ENCODE peak calls at places on chromosome 20, in five cellular contexts. One of them, this sample, is unnamed.

GRCh38 chr20:50353289-50353961 is 156.8 kb upstream of the PTPN1 start:
- DNase-seq in pons: no peak
- DNase-seq in fibroblast of the conjunctiva: no peak
- DNase-seq in mesendoderm: no peak
- DNase-seq in T-cell: no peak
- DNase-seq in this sample: no peak

GRCh38 chr20:61874421-61875068 is 191.1 kb downstream of the TAF4 start:
- DNase-seq in pons: no peak
- DNase-seq in fibroblast of the conjunctiva: no peak
- DNase-seq in mesendoderm: peak
- DNase-seq in T-cell: no peak
- DNase-seq in this sample: no peak

GRCh38 chr20:8721098-8721497 is 347.8 kb upstream of the PLCB4 start:
- DNase-seq in pons: peak
- DNase-seq in fibroblast of the conjunctiva: peak
- DNase-seq in mesendoderm: peak
- DNase-seq in T-cell: no peak
- DNase-seq in this sample: peak

GRCh38 chr20:47980336-47981177 is 195.3 kb upstream of the SULF2 start:
- DNase-seq in pons: no peak
- DNase-seq in fibroblast of the conjunctiva: no peak
- DNase-seq in mesendoderm: no peak
- DNase-seq in T-cell: no peak
- DNase-seq in this sample: no peak

GRCh38 chr20:24746351-24746685 is 202.8 kb upstream of the CST7 start:
- DNase-seq in pons: no peak
- DNase-seq in fibroblast of the conjunctiva: no peak
- DNase-seq in mesendoderm: no peak
- DNase-seq in T-cell: no peak
- DNase-seq in this sample: no peak

GRCh38 chr20:60338556-60338955 is 380.3 kb downstream of the CDH26 start:
- DNase-seq in pons: no peak
- DNase-seq in fibroblast of the conjunctiva: no peak
- DNase-seq in mesendoderm: no peak
- DNase-seq in T-cell: no peak
- DNase-seq in this sample: no peak

GRCh38 chr20:35318502-35319157 is 26.4 kb upstream of the FAM83C start:
- DNase-seq in pons: no peak
- DNase-seq in fibroblast of the conjunctiva: no peak
- DNase-seq in mesendoderm: peak
- DNase-seq in T-cell: no peak
- DNase-seq in this sample: no peak

GRCh38 chr20:3420211-3420707 is 12.8 kb upstream of the DNAAF9 start:
- DNase-seq in pons: peak
- DNase-seq in fibroblast of the conjunctiva: peak
- DNase-seq in mesendoderm: no peak
- DNase-seq in T-cell: peak
- DNase-seq in this sample: no peak

GRCh38 chr20:1927217-1927616 is 32.0 kb downstream of the SIRPA start:
- DNase-seq in pons: peak
- DNase-seq in fibroblast of the conjunctiva: no peak
- DNase-seq in mesendoderm: no peak
- DNase-seq in T-cell: no peak
- DNase-seq in this sample: no peak

GRCh38 chr20:24100370-24101011 is 111.9 kb upstream of the GGTLC1 start:
- DNase-seq in pons: peak
- DNase-seq in fibroblast of the conjunctiva: peak
- DNase-seq in mesendoderm: peak
- DNase-seq in T-cell: peak
- DNase-seq in this sample: peak

GRCh38 chr20:13449868-13450441 is 188.8 kb downstream of the TASP1 start:
- DNase-seq in pons: no peak
- DNase-seq in fibroblast of the conjunctiva: no peak
- DNase-seq in mesendoderm: no peak
- DNase-seq in T-cell: no peak
- DNase-seq in this sample: no peak

GRCh38 chr20:10172998-10173655 is 45.5 kb upstream of the SNAP25 start:
- DNase-seq in pons: no peak
- DNase-seq in fibroblast of the conjunctiva: no peak
- DNase-seq in mesendoderm: no peak
- DNase-seq in T-cell: no peak
- DNase-seq in this sample: no peak

GRCh38 chr20:719816-720215 is 44.2 kb upstream of the SCRT2 start:
- DNase-seq in pons: no peak
- DNase-seq in fibroblast of the conjunctiva: no peak
- DNase-seq in mesendoderm: no peak
- DNase-seq in T-cell: no peak
- DNase-seq in this sample: no peak

GRCh38 chr20:9590189-9590588 is 75.8 kb downstream of the LAMP5 start:
- DNase-seq in pons: no peak
- DNase-seq in fibroblast of the conjunctiva: peak
- DNase-seq in mesendoderm: no peak
- DNase-seq in T-cell: no peak
- DNase-seq in this sample: no peak

GRCh38 chr20:16222859-16223411 is 350.3 kb downstream of the KIF16B start:
- DNase-seq in pons: no peak
- DNase-seq in fibroblast of the conjunctiva: no peak
- DNase-seq in mesendoderm: no peak
- DNase-seq in T-cell: no peak
- DNase-seq in this sample: no peak

GRCh38 chr20:36181934-36182603 is 27.5 kb downstream of the EPB41L1 start:
- DNase-seq in pons: no peak
- DNase-seq in fibroblast of the conjunctiva: no peak
- DNase-seq in mesendoderm: no peak
- DNase-seq in T-cell: no peak
- DNase-seq in this sample: no peak

GRCh38 chr20:4681971-4682370 is 39.7 kb upstream of the PRND start:
- DNase-seq in pons: no peak
- DNase-seq in fibroblast of the conjunctiva: no peak
- DNase-seq in mesendoderm: no peak
- DNase-seq in T-cell: no peak
- DNase-seq in this sample: no peak

GRCh38 chr20:54103067-54103761 is 32.8 kb upstream of the BCAS1 start:
- DNase-seq in pons: peak
- DNase-seq in fibroblast of the conjunctiva: peak
- DNase-seq in mesendoderm: peak
- DNase-seq in T-cell: peak
- DNase-seq in this sample: peak

GRCh38 chr20:49941456-49941855 is 5.3 kb downstream of the RNF114 start:
- DNase-seq in pons: no peak
- DNase-seq in fibroblast of the conjunctiva: no peak
- DNase-seq in mesendoderm: no peak
- DNase-seq in T-cell: no peak
- DNase-seq in this sample: no peak

GRCh38 chr20:20606881-20607280 is 105.6 kb downstream of the RALGAPA2 start:
- DNase-seq in pons: no peak
- DNase-seq in fibroblast of the conjunctiva: no peak
- DNase-seq in mesendoderm: no peak
- DNase-seq in T-cell: no peak
- DNase-seq in this sample: no peak

GRCh38 chr20:36440370-36441026 is 100.8 kb upstream of the MYL9 start:
- DNase-seq in pons: no peak
- DNase-seq in fibroblast of the conjunctiva: no peak
- DNase-seq in mesendoderm: no peak
- DNase-seq in T-cell: no peak
- DNase-seq in this sample: no peak

GRCh38 chr20:50580016-50580747 is 70.0 kb downstream of the PTPN1 start:
- DNase-seq in pons: no peak
- DNase-seq in fibroblast of the conjunctiva: peak
- DNase-seq in mesendoderm: peak
- DNase-seq in T-cell: peak
- DNase-seq in this sample: peak

GRCh38 chr20:49794336-49795124 is 18.1 kb upstream of the SLC9A8 start:
- DNase-seq in pons: no peak
- DNase-seq in fibroblast of the conjunctiva: no peak
- DNase-seq in mesendoderm: no peak
- DNase-seq in T-cell: no peak
- DNase-seq in this sample: no peak

GRCh38 chr20:35129647-35130069 is 17.5 kb downstream of the EDEM2 start:
- DNase-seq in pons: no peak
- DNase-seq in fibroblast of the conjunctiva: no peak
- DNase-seq in mesendoderm: no peak
- DNase-seq in T-cell: no peak
- DNase-seq in this sample: no peak

GRCh38 chr20:51127713-51128112 is 104.8 kb upstream of the KCNG1 start:
- DNase-seq in pons: no peak
- DNase-seq in fibroblast of the conjunctiva: no peak
- DNase-seq in mesendoderm: no peak
- DNase-seq in T-cell: no peak
- DNase-seq in this sample: no peak

GRCh38 chr20:12821249-12821648 is 187.5 kb upstream of the SPTLC3 start:
- DNase-seq in pons: no peak
- DNase-seq in fibroblast of the conjunctiva: no peak
- DNase-seq in mesendoderm: no peak
- DNase-seq in T-cell: no peak
- DNase-seq in this sample: no peak

GRCh38 chr20:45308078-45308778 is at the start of gene MATN4:
- DNase-seq in pons: no peak
- DNase-seq in fibroblast of the conjunctiva: no peak
- DNase-seq in mesendoderm: peak
- DNase-seq in T-cell: no peak
- DNase-seq in this sample: no peak

GRCh38 chr20:43799741-43800140 is 72.9 kb upstream of the GTSF1L start:
- DNase-seq in pons: no peak
- DNase-seq in fibroblast of the conjunctiva: no peak
- DNase-seq in mesendoderm: no peak
- DNase-seq in T-cell: no peak
- DNase-seq in this sample: no peak

GRCh38 chr20:58708246-58708931 is 15.8 kb downstream of the NPEPL1 start:
- DNase-seq in pons: no peak
- DNase-seq in fibroblast of the conjunctiva: no peak
- DNase-seq in mesendoderm: no peak
- DNase-seq in T-cell: no peak
- DNase-seq in this sample: no peak

GRCh38 chr20:8903655-8904605 is 165.0 kb upstream of the PLCB4 start:
- DNase-seq in pons: peak
- DNase-seq in fibroblast of the conjunctiva: no peak
- DNase-seq in mesendoderm: no peak
- DNase-seq in T-cell: no peak
- DNase-seq in this sample: no peak

GRCh38 chr20:61594198-61594597 is 342.1 kb downstream of the CDH4 start:
- DNase-seq in pons: no peak
- DNase-seq in fibroblast of the conjunctiva: no peak
- DNase-seq in mesendoderm: no peak
- DNase-seq in T-cell: no peak
- DNase-seq in this sample: no peak

GRCh38 chr20:24981750-24982149 is 10.8 kb downstream of the APMAP start:
- DNase-seq in pons: peak
- DNase-seq in fibroblast of the conjunctiva: no peak
- DNase-seq in mesendoderm: no peak
- DNase-seq in T-cell: no peak
- DNase-seq in this sample: no peak

GRCh38 chr20:13510837-13511488 is 127.8 kb downstream of the TASP1 start:
- DNase-seq in pons: no peak
- DNase-seq in fibroblast of the conjunctiva: peak
- DNase-seq in mesendoderm: no peak
- DNase-seq in T-cell: no peak
- DNase-seq in this sample: no peak

GRCh38 chr20:41151134-41151869 is 14.0 kb downstream of the PLCG1 start:
- DNase-seq in pons: no peak
- DNase-seq in fibroblast of the conjunctiva: no peak
- DNase-seq in mesendoderm: no peak
- DNase-seq in T-cell: no peak
- DNase-seq in this sample: no peak

GRCh38 chr20:23305098-23305497 is 45.5 kb upstream of the NXT1 start:
- DNase-seq in pons: no peak
- DNase-seq in fibroblast of the conjunctiva: peak
- DNase-seq in mesendoderm: no peak
- DNase-seq in T-cell: no peak
- DNase-seq in this sample: no peak

GRCh38 chr20:58891686-58892125 is 39.2 kb downstream of the GNAS start:
- DNase-seq in pons: no peak
- DNase-seq in fibroblast of the conjunctiva: no peak
- DNase-seq in mesendoderm: peak
- DNase-seq in T-cell: peak
- DNase-seq in this sample: no peak

GRCh38 chr20:14178952-14179351 is 158.5 kb downstream of the FLRT3 start:
- DNase-seq in pons: no peak
- DNase-seq in fibroblast of the conjunctiva: no peak
- DNase-seq in mesendoderm: no peak
- DNase-seq in T-cell: no peak
- DNase-seq in this sample: no peak

GRCh38 chr20:57588596-57588995 is 27.7 kb downstream of the PCK1 start:
- DNase-seq in pons: no peak
- DNase-seq in fibroblast of the conjunctiva: no peak
- DNase-seq in mesendoderm: no peak
- DNase-seq in T-cell: no peak
- DNase-seq in this sample: no peak

GRCh38 chr20:58652606-58653303 is 1.7 kb downstream of the STX16 start:
- DNase-seq in pons: no peak
- DNase-seq in fibroblast of the conjunctiva: no peak
- DNase-seq in mesendoderm: no peak
- DNase-seq in T-cell: no peak
- DNase-seq in this sample: no peak